ENCODE peak calls at places on chromosomes 4 and X, in six cellular contexts. One of them, this sample, is unnamed.

GRCh38 chrX:72272868-72273267 is 4.2 kb downstream of the RPS4X start:
- DNase-seq in HepG2: no peak
- DNase-seq in HCT116: no peak
- DNase-seq in NT2/D1: no peak
- DNase-seq in K562: no peak
- DNase-seq in GM12878: no peak
- DNase-seq in this sample: no peak

GRCh38 chr4:129438582-129438981 is 342.6 kb downstream of the C4orf33 start:
- DNase-seq in HepG2: no peak
- DNase-seq in HCT116: no peak
- DNase-seq in NT2/D1: no peak
- DNase-seq in K562: no peak
- DNase-seq in GM12878: no peak
- DNase-seq in this sample: no peak

GRCh38 chrX:97685753-97686152 is 802.0 kb downstream of the RPA4 start:
- DNase-seq in HepG2: peak; percentile 11
- DNase-seq in HCT116: peak; percentile 13
- DNase-seq in NT2/D1: no peak
- DNase-seq in K562: peak; percentile 6
- DNase-seq in GM12878: no peak
- DNase-seq in this sample: no peak

GRCh38 chr4:51906167-51906647 is 63.3 kb downstream of the DCUN1D4 start:
- DNase-seq in HepG2: no peak
- DNase-seq in HCT116: no peak
- DNase-seq in NT2/D1: no peak
- DNase-seq in K562: no peak
- DNase-seq in GM12878: peak; percentile 69
- DNase-seq in this sample: no peak

GRCh38 chrX:139559383-139560042 is 29.0 kb downstream of the F9 start:
- DNase-seq in HepG2: peak; percentile 36
- DNase-seq in HCT116: peak; percentile 24
- DNase-seq in NT2/D1: peak; percentile 47
- DNase-seq in K562: peak; percentile 29
- DNase-seq in GM12878: peak; percentile 30
- DNase-seq in this sample: no peak

GRCh38 chrX:51496501-51497291 is at the start of gene NUDT11:
- DNase-seq in HepG2: no peak
- DNase-seq in HCT116: no peak
- DNase-seq in NT2/D1: peak; percentile 63
- DNase-seq in K562: peak; percentile 38
- DNase-seq in GM12878: no peak
- DNase-seq in this sample: no peak

GRCh38 chrX:40068048-40068447 is 29.7 kb downstream of the BCOR start:
- DNase-seq in HepG2: no peak
- DNase-seq in HCT116: no peak
- DNase-seq in NT2/D1: no peak
- DNase-seq in K562: no peak
- DNase-seq in GM12878: no peak
- DNase-seq in this sample: no peak

GRCh38 chr4:188092824-188093223 is 16.6 kb downstream of the TRIML2 start:
- DNase-seq in HepG2: no peak
- DNase-seq in HCT116: no peak
- DNase-seq in NT2/D1: no peak
- DNase-seq in K562: no peak
- DNase-seq in GM12878: no peak
- DNase-seq in this sample: no peak

GRCh38 chr4:85994576-85994975 is 365.3 kb downstream of the MAPK10 start:
- DNase-seq in HepG2: no peak
- DNase-seq in HCT116: no peak
- DNase-seq in NT2/D1: no peak
- DNase-seq in K562: no peak
- DNase-seq in GM12878: no peak
- DNase-seq in this sample: no peak

GRCh38 chrX:44344194-44344593 is 722 bp upstream of the EFHC2 start:
- DNase-seq in HepG2: no peak
- DNase-seq in HCT116: no peak
- DNase-seq in NT2/D1: no peak
- DNase-seq in K562: peak; percentile 76
- DNase-seq in GM12878: no peak
- DNase-seq in this sample: no peak

GRCh38 chrX:107676559-107677378 is 48.5 kb downstream of the PRPS1 start:
- DNase-seq in HepG2: no peak
- DNase-seq in HCT116: peak; percentile 78
- DNase-seq in NT2/D1: no peak
- DNase-seq in K562: peak; percentile 66
- DNase-seq in GM12878: no peak
- DNase-seq in this sample: no peak

GRCh38 chr4:168811793-168812651 is 198.0 kb downstream of the CBR4 start:
- DNase-seq in HepG2: no peak
- DNase-seq in HCT116: no peak
- DNase-seq in NT2/D1: no peak
- DNase-seq in K562: no peak
- DNase-seq in GM12878: no peak
- DNase-seq in this sample: no peak

GRCh38 chr4:54678826-54679225 is 21.1 kb downstream of the KIT start:
- DNase-seq in HepG2: no peak
- DNase-seq in HCT116: no peak
- DNase-seq in NT2/D1: no peak
- DNase-seq in K562: no peak
- DNase-seq in GM12878: no peak
- DNase-seq in this sample: no peak

GRCh38 chr4:53688186-53688790 is 97.0 kb upstream of the LNX1 start:
- DNase-seq in HepG2: no peak
- DNase-seq in HCT116: no peak
- DNase-seq in NT2/D1: no peak
- DNase-seq in K562: peak; percentile 7
- DNase-seq in GM12878: peak; percentile 76
- DNase-seq in this sample: no peak

GRCh38 chr4:154551872-154552686 is 1.9 kb upstream of the PLRG1 start:
- DNase-seq in HepG2: peak; percentile 74
- DNase-seq in HCT116: peak; percentile 79
- DNase-seq in NT2/D1: peak; percentile 54
- DNase-seq in K562: peak; percentile 62
- DNase-seq in GM12878: peak; percentile 28
- DNase-seq in this sample: no peak

GRCh38 chr4:164621886-164622521 is 131.9 kb upstream of the SMIM31 start:
- DNase-seq in HepG2: no peak
- DNase-seq in HCT116: no peak
- DNase-seq in NT2/D1: no peak
- DNase-seq in K562: no peak
- DNase-seq in GM12878: no peak
- DNase-seq in this sample: no peak

GRCh38 chr4:174631901-174632758 is 109.8 kb upstream of the HPGD start:
- DNase-seq in HepG2: peak; percentile 20
- DNase-seq in HCT116: peak; percentile 24
- DNase-seq in NT2/D1: peak; percentile 9
- DNase-seq in K562: peak; percentile 39
- DNase-seq in GM12878: no peak
- DNase-seq in this sample: no peak

GRCh38 chr4:73575667-73576066 is 44.6 kb downstream of the RASSF6 start:
- DNase-seq in HepG2: no peak
- DNase-seq in HCT116: no peak
- DNase-seq in NT2/D1: no peak
- DNase-seq in K562: no peak
- DNase-seq in GM12878: no peak
- DNase-seq in this sample: no peak

GRCh38 chr4:73577371-73577770 is 42.9 kb downstream of the RASSF6 start:
- DNase-seq in HepG2: no peak
- DNase-seq in HCT116: no peak
- DNase-seq in NT2/D1: no peak
- DNase-seq in K562: no peak
- DNase-seq in GM12878: no peak
- DNase-seq in this sample: no peak

GRCh38 chr4:73573794-73574528 is 46.3 kb downstream of the RASSF6 start:
- DNase-seq in HepG2: peak; percentile 79
- DNase-seq in HCT116: peak; percentile 54
- DNase-seq in NT2/D1: peak; percentile 77
- DNase-seq in K562: peak; percentile 48
- DNase-seq in GM12878: peak; percentile 51
- DNase-seq in this sample: peak; percentile 70

GRCh38 chr4:73576366-73576765 is 43.9 kb downstream of the RASSF6 start:
- DNase-seq in HepG2: no peak
- DNase-seq in HCT116: no peak
- DNase-seq in NT2/D1: no peak
- DNase-seq in K562: no peak
- DNase-seq in GM12878: no peak
- DNase-seq in this sample: no peak
- TF ChIP-seq ZNF274 in HepG2: no peak
- TF ChIP-seq ZNF274 in HCT116: no peak
- TF ChIP-seq ZNF274 in NT2/D1: no peak
- TF ChIP-seq ZNF274 in K562: no peak
- TF ChIP-seq ZNF274 in GM12878: no peak
- TF ChIP-seq ZNF274 in this sample: no peak

DNA sequence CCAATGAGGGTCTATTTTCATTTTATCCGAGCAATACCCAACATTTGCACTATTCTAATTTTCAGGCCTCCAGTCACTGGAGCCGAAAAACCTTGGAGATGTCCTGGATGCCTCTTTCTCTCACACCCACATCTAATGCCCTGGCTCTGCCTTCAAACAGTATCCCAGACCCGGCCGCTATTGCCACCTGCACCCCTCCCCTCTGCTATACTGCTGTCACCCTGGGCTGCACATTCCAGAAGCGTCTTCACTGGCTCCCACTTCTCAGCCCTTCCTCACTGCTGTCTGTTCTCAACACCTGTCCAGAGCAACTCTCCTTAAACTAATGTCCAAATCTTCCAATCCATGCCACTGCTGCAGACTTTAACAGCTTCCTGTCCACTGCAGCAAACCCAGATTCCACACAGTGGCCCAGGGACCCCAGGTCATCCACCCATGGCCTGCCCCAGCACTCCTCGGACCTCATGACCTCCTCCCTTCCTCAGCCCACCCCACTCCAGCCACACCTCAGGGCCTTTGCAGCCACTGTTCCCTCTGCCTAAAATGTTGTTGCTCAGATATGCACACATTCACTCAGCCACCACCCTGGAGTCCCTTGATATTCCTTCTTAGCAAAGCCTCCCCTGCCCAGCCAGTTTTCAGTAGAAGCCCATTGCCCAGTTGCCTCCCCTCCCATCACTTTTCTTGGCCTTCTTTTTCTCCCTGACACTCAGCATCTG is 30.5 kb upstream of the PPP2R2C start:
- DNase-seq in HepG2: no peak
- DNase-seq in HCT116: no peak
- DNase-seq in NT2/D1: no peak
- DNase-seq in K562: no peak
- DNase-seq in GM12878: no peak
- DNase-seq in this sample: no peak
- TF ChIP-seq ZNF274 in HepG2: no peak
- TF ChIP-seq ZNF274 in HCT116: no peak
- TF ChIP-seq ZNF274 in NT2/D1: no peak
- TF ChIP-seq ZNF274 in K562: no peak
- TF ChIP-seq ZNF274 in GM12878: no peak
- TF ChIP-seq ZNF274 in this sample: no peak

GRCh38 chr4:47109379-47109778 is 78.0 kb downstream of the GABRB1 start:
- DNase-seq in HepG2: no peak
- DNase-seq in HCT116: no peak
- DNase-seq in NT2/D1: no peak
- DNase-seq in K562: no peak
- DNase-seq in GM12878: no peak
- DNase-seq in this sample: no peak
- TF ChIP-seq ZNF274 in HepG2: no peak
- TF ChIP-seq ZNF274 in HCT116: no peak
- TF ChIP-seq ZNF274 in NT2/D1: no peak
- TF ChIP-seq ZNF274 in K562: no peak
- TF ChIP-seq ZNF274 in GM12878: no peak
- TF ChIP-seq ZNF274 in this sample: no peak

GRCh38 chrX:154011376-154012335 is 8.0 kb downstream of the IRAK1 start:
- DNase-seq in HepG2: no peak
- DNase-seq in HCT116: no peak
- DNase-seq in NT2/D1: no peak
- DNase-seq in K562: no peak
- DNase-seq in GM12878: no peak
- DNase-seq in this sample: no peak

GRCh38 chrX:154014429-154015380 is 5.0 kb downstream of the IRAK1 start:
- DNase-seq in HepG2: no peak
- DNase-seq in HCT116: no peak
- DNase-seq in NT2/D1: no peak
- DNase-seq in K562: no peak
- DNase-seq in GM12878: no peak
- DNase-seq in this sample: no peak

GRCh38 chrX:154013614-154014360 is 5.9 kb downstream of the IRAK1 start:
- DNase-seq in HepG2: no peak
- DNase-seq in HCT116: no peak
- DNase-seq in NT2/D1: no peak
- DNase-seq in K562: peak; percentile 72
- DNase-seq in GM12878: no peak
- DNase-seq in this sample: no peak

GRCh38 chrX:154012336-154012991 is 7.2 kb downstream of the IRAK1 start:
- DNase-seq in HepG2: peak; percentile 72
- DNase-seq in HCT116: no peak
- DNase-seq in NT2/D1: no peak
- DNase-seq in K562: no peak
- DNase-seq in GM12878: no peak
- DNase-seq in this sample: no peak

DNA sequence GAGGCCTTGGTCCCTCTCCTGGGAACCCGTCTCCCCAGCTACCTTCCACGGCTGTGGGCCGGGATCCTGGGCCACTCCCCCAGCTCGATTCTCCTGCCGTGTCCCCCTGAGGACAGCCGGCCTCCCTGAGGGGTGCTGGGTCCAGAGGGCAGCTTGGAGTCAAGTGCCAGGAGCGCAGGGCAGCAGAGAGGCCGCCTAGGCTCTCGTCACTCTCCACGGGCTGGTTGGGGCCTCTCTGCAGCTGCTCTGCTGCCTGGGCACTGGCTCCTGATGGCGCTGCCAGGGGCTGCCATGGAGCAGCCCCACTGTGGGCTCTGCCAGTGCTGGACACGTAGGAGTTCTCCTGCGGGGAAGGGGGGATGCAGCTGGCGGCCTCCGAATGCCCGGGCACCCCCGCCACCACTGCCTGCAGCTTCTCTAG is 6.7 kb downstream of the IRAK1 start:
- DNase-seq in HepG2: no peak
- DNase-seq in HCT116: no peak
- DNase-seq in NT2/D1: no peak
- DNase-seq in K562: no peak
- DNase-seq in GM12878: no peak
- DNase-seq in this sample: no peak
- TF ChIP-seq ZNF274 in HepG2: no peak
- TF ChIP-seq ZNF274 in HCT116: no peak
- TF ChIP-seq ZNF274 in NT2/D1: no peak
- TF ChIP-seq ZNF274 in K562: no peak
- TF ChIP-seq ZNF274 in GM12878: no peak
- TF ChIP-seq ZNF274 in this sample: no peak